ENCODE peak calls at places on chromosome 21, in seven cellular contexts. I is endodermal cell, G is left ventricle myocardium inferior, H is DND-41, P is neural progenitor cell, S is pancreas, Y is uterus. O is an unnamed sample.

GRCh38 chr21:34122047-34122446 is 48.7 kb downstream of the MRPS6 start:
- DNase-seq in I (no peak), G (no peak), H (no peak), P (no peak), S (peak; percentile 23), Y (no peak), O (no peak)

GRCh38 chr21:36891123-36891522 is 75.3 kb downstream of the HLCS start:
- DNase-seq in I (no peak), G (no peak), H (no peak), P (no peak), S (peak; percentile 22), Y (no peak), O (no peak)

GRCh38 chr21:22842875-22843274 is 1844.7 kb downstream of the NCAM2 start:
- DNase-seq in I (peak; percentile 74), G (no peak), H (no peak), P (peak; percentile 11), S (no peak), Y (no peak), O (no peak)

GRCh38 chr21:17931080-17931479 is 111.9 kb upstream of the C21orf91 start:
- DNase-seq in I (peak; percentile 66), G (no peak), H (peak; percentile 15), P (no peak), S (no peak), Y (no peak), O (no peak)

GRCh38 chr21:39251326-39251725 is 62.1 kb downstream of the BRWD1 start:
- DNase-seq in I (no peak), G (no peak), H (no peak), P (no peak), S (no peak), Y (no peak), O (no peak)

GRCh38 chr21:34553199-34553952 is 41.4 kb upstream of the KCNE1 start:
- DNase-seq in I (peak; percentile 72), G (no peak), H (no peak), P (peak; percentile 51), S (no peak), Y (no peak), O (no peak)

GRCh38 chr21:42652527-42653491 is 612 bp upstream of the PDE9A start:
- DNase-seq in I (peak; percentile 87), G (peak; percentile 64), H (no peak), P (peak; percentile 91), S (peak; percentile 58), Y (peak; percentile 53), O (peak; percentile 71)

GRCh38 chr21:32382108-32382601 is 10.7 kb downstream of the URB1 start:
- DNase-seq in I (no peak), G (no peak), H (no peak), P (no peak), S (no peak), Y (no peak), O (no peak)

GRCh38 chr21:34771512-34772028 is 102.8 kb downstream of the CLIC6 start:
- DNase-seq in I (no peak), G (no peak), H (no peak), P (no peak), S (no peak), Y (no peak), O (no peak)

GRCh38 chr21:37914211-37914900 is 1.9 kb downstream of the KCNJ6 start:
- DNase-seq in I (peak; percentile 95), G (no peak), H (peak; percentile 48), P (peak; percentile 85), S (peak; percentile 7), Y (no peak), O (no peak)

GRCh38 chr21:27424601-27425000 is 457.7 kb upstream of the ADAMTS5 start:
- DNase-seq in I (peak; percentile 40), G (no peak), H (no peak), P (no peak), S (no peak), Y (no peak), O (no peak)

GRCh38 chr21:38777521-38777920 is 28.2 kb upstream of the ETS2 start:
- DNase-seq in I (no peak), G (no peak), H (no peak), P (no peak), S (no peak), Y (no peak), O (no peak)

GRCh38 chr21:19256934-19257660 is 853.5 kb upstream of the TMPRSS15 start:
- DNase-seq in I (peak; percentile 48), G (peak; percentile 33), H (no peak), P (peak; percentile 13), S (no peak), Y (no peak), O (no peak)

GRCh38 chr21:36471254-36471723 is 8.6 kb downstream of the CLDN14 start:
- DNase-seq in I (no peak), G (no peak), H (no peak), P (no peak), S (no peak), Y (no peak), O (no peak)

GRCh38 chr21:37658994-37659458 is 257.2 kb downstream of the KCNJ6 start:
- DNase-seq in I (no peak), G (no peak), H (no peak), P (no peak), S (peak; percentile 29), Y (peak; percentile 73), O (peak; percentile 12)

GRCh38 chr21:36347278-36347961 is 27.4 kb downstream of the MORC3 start:
- DNase-seq in I (no peak), G (no peak), H (no peak), P (no peak), S (no peak), Y (no peak), O (no peak)

GRCh38 chr21:15128267-15128666 is 63.5 kb upstream of the NRIP1 start:
- DNase-seq in I (no peak), G (no peak), H (no peak), P (no peak), S (no peak), Y (no peak), O (no peak)

GRCh38 chr21:40595806-40596205 is 251.2 kb downstream of the DSCAM start:
- DNase-seq in I (no peak), G (no peak), H (no peak), P (no peak), S (no peak), Y (no peak), O (no peak)

GRCh38 chr21:7953058-7953457 is 2568.3 kb upstream of the TPTE start:
- DNase-seq in I (no peak), G (no peak), H (no peak), P (no peak), S (no peak), Y (no peak), O (no peak)

GRCh38 chr21:7951854-7952519 is 2569.4 kb upstream of the TPTE start:
- DNase-seq in I (no peak), G (no peak), H (no peak), P (no peak), S (no peak), Y (no peak), O (no peak)

GRCh38 chr21:7952648-7953047 is 2568.7 kb upstream of the TPTE start:
- DNase-seq in I (no peak), G (no peak), H (no peak), P (no peak), S (no peak), Y (no peak), O (no peak)

GRCh38 chr21:7947422-7947821 is 2574.0 kb upstream of the TPTE start:
- DNase-seq in I (no peak), G (no peak), H (no peak), P (no peak), S (no peak), Y (no peak), O (no peak)
- H3K9me3 ChIP-seq in I (no peaks in the 10 kb centered on the region), G (no peaks in the 10 kb centered on the region), H (peaks cover 96% of the 10 kb centered on the region), P (peaks cover 98% of the 10 kb centered on the region), S (peaks cover 22% of the 10 kb centered on the region), Y (no peaks in the 10 kb centered on the region), O (peaks cover 4% of the 10 kb centered on the region)

DNA sequence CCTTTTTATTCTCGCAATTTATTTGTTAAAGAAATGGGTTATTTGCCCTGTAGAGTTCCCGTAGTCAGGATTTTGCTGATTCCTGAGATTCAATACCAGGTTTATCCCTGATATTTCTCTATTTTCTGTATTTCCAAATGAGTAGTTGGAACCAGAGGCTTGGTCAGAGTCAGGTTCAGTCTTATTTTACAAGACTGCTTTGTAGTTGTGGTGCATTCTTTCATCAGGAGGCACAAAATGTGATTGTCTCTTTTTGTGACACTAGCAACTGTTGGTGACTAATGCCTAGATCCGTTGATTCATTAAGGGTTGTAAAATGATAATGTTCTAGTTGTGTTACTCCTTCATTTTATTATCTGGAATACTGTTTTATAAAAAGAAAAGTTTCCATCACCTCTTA is 95.5 kb upstream of the TPTE start:
- DNase-seq in I (no peak), G (no peak), H (no peak), P (no peak), S (no peak), Y (no peak), O (no peak)
- H3K9me3 ChIP-seq in I (peaks cover 94% of the 10 kb centered on the region), G (peaks cover 27% of the 10 kb centered on the region), H (peaks cover 35% of the 10 kb centered on the region), P (peaks cover 70% of the 10 kb centered on the region), S (no peaks in the 10 kb centered on the region), Y (no peaks in the 10 kb centered on the region), O (peaks cover 2% of the 10 kb centered on the region)

DNA sequence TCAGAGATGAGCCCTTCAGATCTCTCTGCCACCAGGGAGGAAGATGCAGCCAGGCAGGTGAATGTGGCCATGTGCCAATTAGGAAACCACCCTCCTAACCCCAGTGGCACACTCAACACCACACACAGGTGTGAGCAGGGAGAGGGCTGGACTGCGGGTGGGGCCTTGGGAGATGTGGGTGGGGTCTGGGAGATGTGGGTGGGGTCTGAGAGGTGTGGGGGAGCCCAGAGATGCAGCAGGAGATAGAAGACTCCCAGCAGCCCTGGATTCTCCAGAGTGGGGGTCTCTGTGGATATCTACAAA is 43.2 kb upstream of the COL6A1 start:
- DNase-seq in I (no peak), G (no peak), H (no peak), P (no peak), S (no peak), Y (no peak), O (no peak)
- H3K9me3 ChIP-seq in I (no peaks in the 10 kb centered on the region), G (peaks cover 30% of the 10 kb centered on the region), H (peaks cover 18% of the 10 kb centered on the region), P (no peaks in the 10 kb centered on the region), S (no peaks in the 10 kb centered on the region), Y (no peaks in the 10 kb centered on the region), O (peaks cover 5% of the 10 kb centered on the region)

GRCh38 chr21:44443291-44443890 is 11.9 kb upstream of the LRRC3 start:
- DNase-seq in I (no peak), G (peak; percentile 4), H (no peak), P (no peak), S (no peak), Y (no peak), O (no peak)
- H3K9me3 ChIP-seq in I (no peaks in the 10 kb centered on the region), G (no peaks in the 10 kb centered on the region), H (no peaks in the 10 kb centered on the region), P (no peaks in the 10 kb centered on the region), S (no peaks in the 10 kb centered on the region), Y (no peaks in the 10 kb centered on the region), O (no peaks in the 10 kb centered on the region)

GRCh38 chr21:23874271-23874670 is 1733.0 kb downstream of the MRPL39 start:
- DNase-seq in I (no peak), G (no peak), H (no peak), P (no peak), S (no peak), Y (no peak), O (no peak)
- H3K9me3 ChIP-seq in I (peaks cover 9% of the 10 kb centered on the region), G (no peaks in the 10 kb centered on the region), H (no peaks in the 10 kb centered on the region), P (peaks cover 11% of the 10 kb centered on the region), S (no peaks in the 10 kb centered on the region), Y (no peaks in the 10 kb centered on the region), O (no peaks in the 10 kb centered on the region)

GRCh38 chr21:7957713-7958064 is 2563.7 kb upstream of the TPTE start:
- DNase-seq in I (no peak), G (no peak), H (no peak), P (no peak), S (no peak), Y (no peak), O (no peak)
- H3K9me3 ChIP-seq in I (peaks cover 37% of the 10 kb centered on the region), G (no peaks in the 10 kb centered on the region), H (peaks cover 60% of the 10 kb centered on the region), P (peaks cover 84% of the 10 kb centered on the region), S (peaks cover 10% of the 10 kb centered on the region), Y (no peaks in the 10 kb centered on the region), O (peaks cover 32% of the 10 kb centered on the region)

GRCh38 chr21:25974937-25975336 is 195.6 kb downstream of the APP start:
- DNase-seq in I (no peak), G (peak; percentile 69), H (no peak), P (no peak), S (no peak), Y (no peak), O (no peak)
- H3K9me3 ChIP-seq in I (no peaks in the 10 kb centered on the region), G (no peaks in the 10 kb centered on the region), H (no peaks in the 10 kb centered on the region), P (no peaks in the 10 kb centered on the region), S (no peaks in the 10 kb centered on the region), Y (no peaks in the 10 kb centered on the region), O (no peaks in the 10 kb centered on the region)